ENCODE peak calls at places on chromosomes 16 and 17, in six cellular contexts. V is mucosa of gallbladder, K is NCI-H510A, Q is NCI-H1417 treated with DMSO at 0.1 percent for 48 hours, D is nephron progenitor cell, G is mucosa of descending colon. M is an unnamed sample.

GRCh38 chr17:3602499-3602898 is 6.7 kb downstream of the TRPV1 start:
- DNase-seq in D (peak; percentile 26), K (no peak), V (no peak), G (peak; percentile 27), Q (no peak), M (peak; percentile 24)

GRCh38 chr16:87570938-87571867 is 31.1 kb upstream of the JPH3 start:
- DNase-seq in K (no peak), Q (no peak), D (peak; percentile 46), G (peak; percentile 56), V (peak; percentile 47), M (peak; percentile 61)

GRCh38 chr17:47808036-47808829 is 13.4 kb downstream of the OSBPL7 start:
- DNase-seq in G (no peak), V (no peak), Q (no peak), D (no peak), K (no peak), M (no peak)

GRCh38 chr16:66810391-66810790 is 9.0 kb upstream of the TERB1 start:
- DNase-seq in G (no peak), D (no peak), Q (no peak), V (no peak), K (no peak), M (no peak)

GRCh38 chr17:66855204-66855603 is 20.3 kb downstream of the CACNG5 start:
- DNase-seq in V (no peak), K (no peak), G (no peak), D (no peak), Q (no peak), M (peak; percentile 3)

GRCh38 chr16:54505479-54506247 is 219.1 kb upstream of the IRX3 start:
- DNase-seq in K (peak; percentile 28), D (no peak), V (no peak), G (no peak), Q (no peak), M (no peak)

GRCh38 chr16:2468725-2469398 is 2.2 kb upstream of the NTN3 start:
- DNase-seq in K (peak; percentile 82), D (peak; percentile 49), Q (peak; percentile 68), G (no peak), V (no peak), M (no peak)

GRCh38 chr16:57611184-57611583 is 17.2 kb upstream of the ADGRG1 start:
- DNase-seq in V (no peak), D (no peak), Q (no peak), G (no peak), K (no peak), M (peak; percentile 54)

GRCh38 chr16:88346680-88347505 is 35.9 kb upstream of the ZNF469 start:
- DNase-seq in Q (no peak), V (no peak), G (peak; percentile 12), K (no peak), D (no peak), M (no peak)